ENCODE peak calls at places on chromosomes 4 and X, in ten cellular contexts. One of them, this sample, is unnamed.

GRCh38 chrX:53421772-53422090 is 723 bp downstream of the SMC1A start:
- DNase-seq in neural progenitor cell: no peak
- DNase-seq in renal cortical epithelial cell: peak
- DNase-seq in activated T-cell treated with anti-CD3 and anti-CD28 coated beads for 1 hour: peak
- DNase-seq in HS-5: no peak
- DNase-seq in stimulated activated naive CD4-positive, alpha-beta T cell: no peak
- DNase-seq in neural crest cell: no peak
- DNase-seq in NCI-H1048: no peak
- DNase-seq in islet precursor cell: no peak
- DNase-seq in AG20443: no peak
- DNase-seq in this sample: no peak

GRCh38 chrX:15960237-15960636 is 105.6 kb upstream of the AP1S2 start:
- DNase-seq in neural progenitor cell: no peak
- DNase-seq in renal cortical epithelial cell: no peak
- DNase-seq in activated T-cell treated with anti-CD3 and anti-CD28 coated beads for 1 hour: no peak
- DNase-seq in HS-5: no peak
- DNase-seq in stimulated activated naive CD4-positive, alpha-beta T cell: no peak
- DNase-seq in neural crest cell: no peak
- DNase-seq in NCI-H1048: no peak
- DNase-seq in islet precursor cell: no peak
- DNase-seq in AG20443: no peak
- DNase-seq in this sample: no peak

GRCh38 chr4:183503497-183504063 is 1.3 kb upstream of the ING2 start:
- DNase-seq in neural progenitor cell: no peak
- DNase-seq in renal cortical epithelial cell: peak
- DNase-seq in activated T-cell treated with anti-CD3 and anti-CD28 coated beads for 1 hour: no peak
- DNase-seq in HS-5: peak
- DNase-seq in stimulated activated naive CD4-positive, alpha-beta T cell: no peak
- DNase-seq in neural crest cell: no peak
- DNase-seq in NCI-H1048: no peak
- DNase-seq in islet precursor cell: no peak
- DNase-seq in AG20443: no peak
- DNase-seq in this sample: no peak

GRCh38 chr4:147586637-147587036 is 30.6 kb upstream of the TMEM184C start:
- DNase-seq in neural progenitor cell: no peak
- DNase-seq in renal cortical epithelial cell: no peak
- DNase-seq in activated T-cell treated with anti-CD3 and anti-CD28 coated beads for 1 hour: no peak
- DNase-seq in HS-5: no peak
- DNase-seq in stimulated activated naive CD4-positive, alpha-beta T cell: no peak
- DNase-seq in neural crest cell: no peak
- DNase-seq in NCI-H1048: no peak
- DNase-seq in islet precursor cell: no peak
- DNase-seq in AG20443: no peak
- DNase-seq in this sample: no peak

GRCh38 chrX:39903343-39903742 is 194.4 kb downstream of the BCOR start:
- DNase-seq in neural progenitor cell: no peak
- DNase-seq in renal cortical epithelial cell: peak
- DNase-seq in activated T-cell treated with anti-CD3 and anti-CD28 coated beads for 1 hour: no peak
- DNase-seq in HS-5: no peak
- DNase-seq in stimulated activated naive CD4-positive, alpha-beta T cell: no peak
- DNase-seq in neural crest cell: no peak
- DNase-seq in NCI-H1048: no peak
- DNase-seq in islet precursor cell: no peak
- DNase-seq in AG20443: peak
- DNase-seq in this sample: no peak

GRCh38 chr4:67575232-67575888 is 16.8 kb downstream of the STAP1 start:
- DNase-seq in neural progenitor cell: no peak
- DNase-seq in renal cortical epithelial cell: peak
- DNase-seq in activated T-cell treated with anti-CD3 and anti-CD28 coated beads for 1 hour: no peak
- DNase-seq in HS-5: no peak
- DNase-seq in stimulated activated naive CD4-positive, alpha-beta T cell: peak
- DNase-seq in neural crest cell: no peak
- DNase-seq in NCI-H1048: no peak
- DNase-seq in islet precursor cell: no peak
- DNase-seq in AG20443: no peak
- DNase-seq in this sample: no peak

GRCh38 chr4:17447056-17447455 is 64.8 kb downstream of the QDPR start:
- DNase-seq in neural progenitor cell: no peak
- DNase-seq in renal cortical epithelial cell: no peak
- DNase-seq in activated T-cell treated with anti-CD3 and anti-CD28 coated beads for 1 hour: no peak
- DNase-seq in HS-5: peak
- DNase-seq in stimulated activated naive CD4-positive, alpha-beta T cell: no peak
- DNase-seq in neural crest cell: no peak
- DNase-seq in NCI-H1048: no peak
- DNase-seq in islet precursor cell: no peak
- DNase-seq in AG20443: no peak
- DNase-seq in this sample: no peak

GRCh38 chr4:2809610-2810180 is 16.8 kb downstream of the SH3BP2 start:
- DNase-seq in neural progenitor cell: no peak
- DNase-seq in renal cortical epithelial cell: no peak
- DNase-seq in activated T-cell treated with anti-CD3 and anti-CD28 coated beads for 1 hour: no peak
- DNase-seq in HS-5: no peak
- DNase-seq in stimulated activated naive CD4-positive, alpha-beta T cell: no peak
- DNase-seq in neural crest cell: peak
- DNase-seq in NCI-H1048: no peak
- DNase-seq in islet precursor cell: no peak
- DNase-seq in AG20443: no peak
- DNase-seq in this sample: no peak

GRCh38 chrX:150854856-150855255 is 43.6 kb downstream of the CD99L2 start:
- DNase-seq in neural progenitor cell: no peak
- DNase-seq in renal cortical epithelial cell: no peak
- DNase-seq in activated T-cell treated with anti-CD3 and anti-CD28 coated beads for 1 hour: no peak
- DNase-seq in HS-5: no peak
- DNase-seq in stimulated activated naive CD4-positive, alpha-beta T cell: no peak
- DNase-seq in neural crest cell: no peak
- DNase-seq in NCI-H1048: no peak
- DNase-seq in islet precursor cell: no peak
- DNase-seq in AG20443: no peak
- DNase-seq in this sample: peak

GRCh38 chr4:159837071-159837470 is 734.2 kb downstream of the RAPGEF2 start:
- DNase-seq in neural progenitor cell: no peak
- DNase-seq in renal cortical epithelial cell: no peak
- DNase-seq in activated T-cell treated with anti-CD3 and anti-CD28 coated beads for 1 hour: no peak
- DNase-seq in HS-5: no peak
- DNase-seq in stimulated activated naive CD4-positive, alpha-beta T cell: no peak
- DNase-seq in neural crest cell: no peak
- DNase-seq in NCI-H1048: no peak
- DNase-seq in islet precursor cell: no peak
- DNase-seq in AG20443: no peak
- DNase-seq in this sample: no peak